ENCODE peak calls at places on chromosome 18, in six cellular contexts. One of them, this sample, is unnamed.

GRCh38 chr18:79223431-79223830 is 154.2 kb downstream of the ATP9B start:
- DNase-seq in GM12878: no peak
- DNase-seq in SK-N-SH: no peak
- DNase-seq in HepG2: no peak
- DNase-seq in K562: no peak
- DNase-seq in H1: no peak
- DNase-seq in this sample: no peak

GRCh38 chr18:71116535-71116934 is 827.7 kb downstream of the SOCS6 start:
- DNase-seq in H1: no peak
- DNase-seq in GM12878: no peak
- DNase-seq in SK-N-SH: no peak
- DNase-seq in K562: no peak
- DNase-seq in HepG2: no peak
- DNase-seq in this sample: no peak

GRCh38 chr18:55093295-55093694 is 134.0 kb upstream of the CCDC68 start:
- DNase-seq in H1: no peak
- DNase-seq in K562: no peak
- DNase-seq in HepG2: no peak
- DNase-seq in GM12878: no peak
- DNase-seq in SK-N-SH: no peak
- DNase-seq in this sample: no peak

GRCh38 chr18:53796042-53796729 is 428.3 kb downstream of the MBD2 start:
- DNase-seq in H1: no peak
- DNase-seq in K562: no peak
- DNase-seq in HepG2: peak; percentile 1
- DNase-seq in GM12878: no peak
- DNase-seq in SK-N-SH: no peak
- DNase-seq in this sample: no peak

GRCh38 chr18:23503967-23504352 is 649 bp downstream of the RMC1 start:
- DNase-seq in GM12878: no peak
- DNase-seq in SK-N-SH: no peak
- DNase-seq in HepG2: no peak
- DNase-seq in K562: no peak
- DNase-seq in H1: no peak
- DNase-seq in this sample: no peak

GRCh38 chr18:59718108-59719057 is 21.2 kb upstream of the CCBE1 start:
- DNase-seq in SK-N-SH: peak; percentile 78
- DNase-seq in HepG2: no peak
- DNase-seq in K562: no peak
- DNase-seq in H1: no peak
- DNase-seq in GM12878: no peak
- DNase-seq in this sample: no peak

GRCh38 chr18:72427721-72428120 is 116.4 kb downstream of the CBLN2 start:
- DNase-seq in HepG2: no peak
- DNase-seq in K562: no peak
- DNase-seq in SK-N-SH: no peak
- DNase-seq in GM12878: no peak
- DNase-seq in H1: no peak
- DNase-seq in this sample: no peak

GRCh38 chr18:45602926-45603325 is 12.3 kb upstream of the SLC14A2 start:
- DNase-seq in HepG2: no peak
- DNase-seq in SK-N-SH: no peak
- DNase-seq in K562: no peak
- DNase-seq in GM12878: no peak
- DNase-seq in H1: no peak
- DNase-seq in this sample: no peak

GRCh38 chr18:57908092-57908491 is 105.0 kb upstream of the ATP8B1 start:
- DNase-seq in K562: no peak
- DNase-seq in HepG2: no peak
- DNase-seq in SK-N-SH: no peak
- DNase-seq in GM12878: no peak
- DNase-seq in H1: no peak
- DNase-seq in this sample: no peak

GRCh38 chr18:23588836-23589560 is 2.7 kb upstream of the NPC1 start:
- DNase-seq in HepG2: peak; percentile 31
- DNase-seq in SK-N-SH: no peak
- DNase-seq in H1: no peak
- DNase-seq in GM12878: no peak
- DNase-seq in K562: no peak
- DNase-seq in this sample: no peak

GRCh38 chr18:784470-785172 is 27.4 kb downstream of the YES1 start:
- DNase-seq in H1: no peak
- DNase-seq in HepG2: no peak
- DNase-seq in K562: no peak
- DNase-seq in GM12878: no peak
- DNase-seq in SK-N-SH: no peak
- DNase-seq in this sample: no peak

GRCh38 chr18:45059695-45060094 is 379.0 kb downstream of the SETBP1 start:
- DNase-seq in K562: peak; percentile 62
- DNase-seq in GM12878: no peak
- DNase-seq in SK-N-SH: no peak
- DNase-seq in H1: no peak
- DNase-seq in HepG2: no peak
- DNase-seq in this sample: no peak

GRCh38 chr18:9927392-9928063 is 13.7 kb downstream of the VAPA start:
- DNase-seq in GM12878: no peak
- DNase-seq in K562: no peak
- DNase-seq in H1: no peak
- DNase-seq in HepG2: no peak
- DNase-seq in SK-N-SH: no peak
- DNase-seq in this sample: no peak

GRCh38 chr18:57437782-57438668 is 2.9 kb downstream of the ONECUT2 start:
- DNase-seq in HepG2: peak; percentile 75
- DNase-seq in SK-N-SH: peak; percentile 90
- DNase-seq in GM12878: no peak
- DNase-seq in K562: no peak
- DNase-seq in H1: no peak
- DNase-seq in this sample: peak; percentile 40

GRCh38 chr18:68484241-68484640 is 230.7 kb downstream of the TMX3 start:
- DNase-seq in HepG2: no peak
- DNase-seq in GM12878: no peak
- DNase-seq in SK-N-SH: no peak
- DNase-seq in H1: no peak
- DNase-seq in K562: no peak
- DNase-seq in this sample: no peak

GRCh38 chr18:8439091-8439490 is 170.1 kb upstream of the RAB12 start:
- DNase-seq in K562: no peak
- DNase-seq in HepG2: no peak
- DNase-seq in SK-N-SH: no peak
- DNase-seq in GM12878: no peak
- DNase-seq in H1: no peak
- DNase-seq in this sample: no peak

GRCh38 chr18:38790303-38790702 is 1224.7 kb upstream of the CELF4 start:
- DNase-seq in K562: no peak
- DNase-seq in GM12878: no peak
- DNase-seq in H1: peak; percentile 7
- DNase-seq in SK-N-SH: no peak
- DNase-seq in HepG2: peak; percentile 2
- DNase-seq in this sample: no peak

GRCh38 chr18:10660485-10660884 is 134.7 kb downstream of the NAPG start:
- DNase-seq in K562: no peak
- DNase-seq in GM12878: peak; percentile 24
- DNase-seq in SK-N-SH: no peak
- DNase-seq in HepG2: no peak
- DNase-seq in H1: no peak
- DNase-seq in this sample: no peak

GRCh38 chr18:55446996-55447671 is 140.9 kb downstream of the TCF4 start:
- DNase-seq in HepG2: no peak
- DNase-seq in GM12878: no peak
- DNase-seq in K562: no peak
- DNase-seq in H1: no peak
- DNase-seq in SK-N-SH: no peak
- DNase-seq in this sample: no peak

GRCh38 chr18:9831723-9832199 is 54.0 kb upstream of the TXNDC2 start:
- DNase-seq in H1: no peak
- DNase-seq in K562: no peak
- DNase-seq in SK-N-SH: no peak
- DNase-seq in HepG2: no peak
- DNase-seq in GM12878: no peak
- DNase-seq in this sample: no peak

GRCh38 chr18:2312440-2312839 is 258.9 kb downstream of the METTL4 start:
- DNase-seq in H1: no peak
- DNase-seq in SK-N-SH: no peak
- DNase-seq in HepG2: no peak
- DNase-seq in K562: no peak
- DNase-seq in GM12878: peak; percentile 20
- DNase-seq in this sample: no peak

GRCh38 chr18:27861539-27861938 is 315.4 kb downstream of the CDH2 start:
- DNase-seq in K562: no peak
- DNase-seq in SK-N-SH: peak; percentile 63
- DNase-seq in H1: no peak
- DNase-seq in HepG2: no peak
- DNase-seq in GM12878: no peak
- DNase-seq in this sample: no peak

GRCh38 chr18:55515204-55515603 is 72.8 kb downstream of the TCF4 start:
- DNase-seq in H1: no peak
- DNase-seq in HepG2: no peak
- DNase-seq in GM12878: no peak
- DNase-seq in K562: no peak
- DNase-seq in SK-N-SH: no peak
- DNase-seq in this sample: no peak

GRCh38 chr18:3441290-3441689 is 8.7 kb upstream of the TGIF1 start:
- DNase-seq in H1: no peak
- DNase-seq in K562: peak; percentile 43
- DNase-seq in SK-N-SH: peak; percentile 40
- DNase-seq in GM12878: no peak
- DNase-seq in HepG2: peak; percentile 41
- DNase-seq in this sample: no peak

GRCh38 chr18:70132999-70133398 is 72.5 kb downstream of the RTTN start:
- DNase-seq in K562: no peak
- DNase-seq in HepG2: peak; percentile 10
- DNase-seq in H1: no peak
- DNase-seq in SK-N-SH: no peak
- DNase-seq in GM12878: no peak
- DNase-seq in this sample: no peak

GRCh38 chr18:6236258-6236657 is 178.5 kb downstream of the L3MBTL4 start:
- DNase-seq in K562: no peak
- DNase-seq in SK-N-SH: no peak
- DNase-seq in HepG2: no peak
- DNase-seq in H1: no peak
- DNase-seq in GM12878: no peak
- DNase-seq in this sample: no peak

GRCh38 chr18:6242004-6242403 is 172.7 kb downstream of the L3MBTL4 start:
- DNase-seq in GM12878: no peak
- DNase-seq in H1: no peak
- DNase-seq in K562: no peak
- DNase-seq in HepG2: no peak
- DNase-seq in SK-N-SH: no peak
- DNase-seq in this sample: no peak

GRCh38 chr18:6239716-6240115 is 175.0 kb downstream of the L3MBTL4 start:
- DNase-seq in H1: no peak
- DNase-seq in HepG2: no peak
- DNase-seq in GM12878: no peak
- DNase-seq in SK-N-SH: no peak
- DNase-seq in K562: no peak
- DNase-seq in this sample: no peak
- TF ChIP-seq POLR2AphosphoS5 in H1: no peak
- TF ChIP-seq POLR2AphosphoS5 in HepG2: no peak
- TF ChIP-seq POLR2AphosphoS5 in GM12878: no peak
- TF ChIP-seq POLR2AphosphoS5 in SK-N-SH: no peak
- TF ChIP-seq POLR2AphosphoS5 in K562: no peak
- TF ChIP-seq POLR2AphosphoS5 in this sample: no peak

GRCh38 chr18:77254711-77255110 is 5.1 kb downstream of the GALR1 start:
- DNase-seq in SK-N-SH: no peak
- DNase-seq in H1: no peak
- DNase-seq in GM12878: no peak
- DNase-seq in K562: no peak
- DNase-seq in HepG2: no peak
- DNase-seq in this sample: no peak
- TF ChIP-seq YY1 in SK-N-SH: no peak
- TF ChIP-seq YY1 in H1: no peak
- TF ChIP-seq YY1 in GM12878: no peak
- TF ChIP-seq YY1 in K562: no peak
- TF ChIP-seq YY1 in HepG2: no peak
- TF ChIP-seq YY1 in this sample: no peak

GRCh38 chr18:12376718-12377555 is at the start of gene AFG3L2:
- DNase-seq in HepG2: peak; percentile 96
- DNase-seq in SK-N-SH: peak; percentile 98
- DNase-seq in H1: peak; percentile 99
- DNase-seq in GM12878: peak; percentile 96
- DNase-seq in K562: peak; percentile 98
- DNase-seq in this sample: peak; percentile 95

GRCh38 chr18:12374398-12374797 is 2.6 kb downstream of the AFG3L2 start:
- DNase-seq in H1: no peak
- DNase-seq in GM12878: no peak
- DNase-seq in HepG2: no peak
- DNase-seq in K562: no peak
- DNase-seq in SK-N-SH: no peak
- DNase-seq in this sample: no peak

GRCh38 chr18:12376034-12376717 is 851 bp downstream of the AFG3L2 start:
- DNase-seq in K562: no peak
- DNase-seq in H1: no peak
- DNase-seq in SK-N-SH: peak; percentile 50
- DNase-seq in GM12878: no peak
- DNase-seq in HepG2: peak; percentile 35
- DNase-seq in this sample: no peak

GRCh38 chr18:12373771-12374116 is 3.3 kb downstream of the AFG3L2 start:
- DNase-seq in HepG2: no peak
- DNase-seq in GM12878: no peak
- DNase-seq in SK-N-SH: no peak
- DNase-seq in K562: no peak
- DNase-seq in H1: no peak
- DNase-seq in this sample: no peak

GRCh38 chr18:12377556-12378553 is 828 bp upstream of the AFG3L2 start:
- DNase-seq in SK-N-SH: no peak
- DNase-seq in GM12878: no peak
- DNase-seq in H1: no peak
- DNase-seq in HepG2: no peak
- DNase-seq in K562: peak; percentile 7
- DNase-seq in this sample: no peak
- TF ChIP-seq CTCF in SK-N-SH: peak; percentile 30
- TF ChIP-seq CTCF in GM12878: peak; percentile 11
- TF ChIP-seq CTCF in H1: peak; percentile 11
- TF ChIP-seq CTCF in HepG2: peak; percentile 20
- TF ChIP-seq CTCF in K562: peak; percentile 19
- TF ChIP-seq CTCF in this sample: no peak

GRCh38 chr18:37298816-37299215 is 266.8 kb downstream of the CELF4 start:
- DNase-seq in H1: no peak
- DNase-seq in K562: no peak
- DNase-seq in HepG2: no peak
- DNase-seq in SK-N-SH: no peak
- DNase-seq in GM12878: no peak
- DNase-seq in this sample: no peak

GRCh38 chr18:37297106-37297505 is 268.5 kb downstream of the CELF4 start:
- DNase-seq in H1: no peak
- DNase-seq in GM12878: no peak
- DNase-seq in SK-N-SH: no peak
- DNase-seq in K562: no peak
- DNase-seq in HepG2: no peak
- DNase-seq in this sample: no peak

GRCh38 chr18:37303009-37303408 is 262.6 kb downstream of the CELF4 start:
- DNase-seq in SK-N-SH: no peak
- DNase-seq in K562: no peak
- DNase-seq in H1: no peak
- DNase-seq in HepG2: no peak
- DNase-seq in GM12878: no peak
- DNase-seq in this sample: no peak

GRCh38 chr18:37302519-37302918 is 263.1 kb downstream of the CELF4 start:
- DNase-seq in H1: no peak
- DNase-seq in GM12878: no peak
- DNase-seq in SK-N-SH: no peak
- DNase-seq in K562: no peak
- DNase-seq in HepG2: no peak
- DNase-seq in this sample: no peak

GRCh38 chr18:37299471-37300304 is 265.9 kb downstream of the CELF4 start:
- DNase-seq in GM12878: peak; percentile 8
- DNase-seq in HepG2: peak; percentile 97
- DNase-seq in H1: no peak
- DNase-seq in K562: peak; percentile 79
- DNase-seq in SK-N-SH: peak; percentile 88
- DNase-seq in this sample: peak; percentile 46
- TF ChIP-seq POLR2AphosphoS5 in GM12878: no peak
- TF ChIP-seq POLR2AphosphoS5 in HepG2: no peak
- TF ChIP-seq POLR2AphosphoS5 in H1: no peak
- TF ChIP-seq POLR2AphosphoS5 in K562: no peak
- TF ChIP-seq POLR2AphosphoS5 in SK-N-SH: no peak
- TF ChIP-seq POLR2AphosphoS5 in this sample: no peak

This sample was measured in HCT116.